ENCODE peak calls at places on chromosomes 6 and 20, in five cellular contexts. Q is BJ; P is NCI-H1105; B is effector CD4-positive, alpha-beta T cell; K is ACHN. G is an unnamed sample.

GRCh38 chr6:105319331-105319730 is 83.6 kb downstream of the PREP start:
- DNase-seq in Q (no peak), P (no peak), B (no peak), K (peak), G (no peak)

GRCh38 chr6:79138146-79138545 is 60.1 kb upstream of the PHIP start:
- DNase-seq in Q (no peak), P (no peak), B (no peak), K (no peak), G (no peak)

GRCh38 chr20:57761413-57761734 is 51.6 kb upstream of the PMEPA1 start:
- DNase-seq in Q (no peak), P (no peak), B (no peak), K (no peak), G (no peak)

GRCh38 chr20:60034231-60035110 is 76.2 kb downstream of the CDH26 start:
- DNase-seq in Q (no peak), P (no peak), B (no peak), K (no peak), G (no peak)

GRCh38 chr20:40156600-40157307 is 532.3 kb downstream of the MAFB start:
- DNase-seq in Q (no peak), P (no peak), B (no peak), K (no peak), G (no peak)

GRCh38 chr6:4687989-4688947 is 87.9 kb upstream of the CDYL start:
- DNase-seq in Q (peak), P (no peak), B (no peak), K (peak), G (peak)

GRCh38 chr6:165052561-165053500 is 256.6 kb downstream of the C6orf118 start:
- DNase-seq in Q (no peak), P (no peak), B (no peak), K (no peak), G (no peak)

GRCh38 chr20:39534846-39535245 is 572.7 kb downstream of the DHX35 start:
- DNase-seq in Q (no peak), P (no peak), B (no peak), K (no peak), G (no peak)

GRCh38 chr6:17737704-17738252 is 31.1 kb upstream of the NUP153 start:
- DNase-seq in Q (no peak), P (no peak), B (no peak), K (no peak), G (no peak)

GRCh38 chr6:169230923-169231789 is 22.5 kb downstream of the THBS2 start:
- DNase-seq in Q (no peak), P (no peak), B (no peak), K (no peak), G (no peak)

GRCh38 chr20:51926670-51927305 is 124.5 kb upstream of the SALL4 start:
- DNase-seq in Q (no peak), P (no peak), B (no peak), K (no peak), G (no peak)

GRCh38 chr20:840858-841567 is 7.5 kb downstream of the FAM110A start:
- DNase-seq in Q (no peak), P (no peak), B (no peak), K (no peak), G (no peak)

GRCh38 chr6:156193381-156193780 is 583.8 kb upstream of the ARID1B start:
- DNase-seq in Q (no peak), P (no peak), B (no peak), K (no peak), G (no peak)

GRCh38 chr6:28443112-28443773 is at the start of gene ZSCAN23:
- DNase-seq in Q (peak), P (peak), B (peak), K (peak), G (peak)

GRCh38 chr6:101706576-101706975 is 313.1 kb downstream of the GRIK2 start:
- DNase-seq in Q (no peak), P (no peak), B (no peak), K (no peak), G (no peak)

GRCh38 chr6:71103150-71103549 is 146.3 kb upstream of the B3GAT2 start:
- DNase-seq in Q (no peak), P (no peak), B (no peak), K (no peak), G (no peak)

GRCh38 chr6:41200901-41201783 is at the start of gene TREML2:
- DNase-seq in Q (no peak), P (no peak), B (no peak), K (no peak), G (no peak)

GRCh38 chr6:28089054-28089453 is 8.7 kb downstream of the ZNF165 start:
- DNase-seq in Q (no peak), P (no peak), B (no peak), K (no peak), G (no peak)

GRCh38 chr20:38434310-38434741 is 802 bp downstream of the SNHG17 start:
- DNase-seq in Q (no peak), P (no peak), B (no peak), K (no peak), G (no peak)

G was measured in smooth muscle cell of the brain vasculature.